ENCODE peak calls at places on chromosomes 2 and 18, in six cellular contexts. H is HCT116; S is CD8-positive, alpha-beta memory T cell; W is AG04450; C is esophagus squamous epithelium; I is prostate gland. G is an unnamed sample.

GRCh38 chr2:201909961-201910361 is 103.6 kb downstream of the CDK15 start:
- DNase-seq in W (no peak), S (no peak), I (no peak), C (no peak), H (no peak), G (no peak)

GRCh38 chr18:36296591-36297418 is 708 bp upstream of the FHOD3 start:
- DNase-seq in I (peak; percentile 30), C (no peak), W (peak; percentile 50), H (peak; percentile 40), S (no peak), G (no peak)

GRCh38 chr18:6633370-6633769 is 96.1 kb upstream of the ARHGAP28 start:
- DNase-seq in I (no peak), W (no peak), S (no peak), C (no peak), H (no peak), G (no peak)

GRCh38 chr18:657311-657997 is at the start of gene TYMS:
- DNase-seq in S (peak; percentile 26), C (no peak), I (peak; percentile 17), W (no peak), H (peak; percentile 63), G (no peak)

GRCh38 chr18:69758458-69758857 is 189.2 kb downstream of the CD226 start:
- DNase-seq in C (no peak), I (no peak), S (no peak), H (no peak), W (no peak), G (no peak)

GRCh38 chr2:189178007-189178406 is 1.6 kb downstream of the COL5A2 start:
- DNase-seq in W (no peak), H (no peak), S (no peak), C (no peak), I (no peak), G (no peak)

GRCh38 chr2:55843096-55843991 is 80.2 kb downstream of the EFEMP1 start:
- DNase-seq in H (no peak), S (no peak), W (peak; percentile 91), I (peak; percentile 58), C (no peak), G (no peak)

GRCh38 chr2:186456941-186457340 is 29.1 kb upstream of the ZC3H15 start:
- DNase-seq in I (no peak), C (no peak), W (peak; percentile 65), H (no peak), S (no peak), G (no peak)

GRCh38 chr2:164514491-164514890 is 106.8 kb downstream of the GRB14 start:
- DNase-seq in H (no peak), S (no peak), I (no peak), C (no peak), W (no peak), G (no peak)

GRCh38 chr2:170843656-170844055 is 27.0 kb downstream of the GAD1 start:
- DNase-seq in S (no peak), W (no peak), I (no peak), C (no peak), H (peak; percentile 13), G (no peak)

GRCh38 chr2:173588931-173589369 is 234.3 kb downstream of the CDCA7 start:
- DNase-seq in H (no peak), W (no peak), I (no peak), S (no peak), C (no peak), G (no peak)

GRCh38 chr2:241703128-241703604 is 1.3 kb downstream of the ING5 start:
- DNase-seq in W (no peak), H (no peak), C (no peak), I (no peak), S (no peak), G (no peak)

GRCh38 chr2:218999881-219000568 is 6.8 kb upstream of the CRYBA2 start:
- DNase-seq in W (no peak), H (no peak), I (no peak), C (no peak), S (no peak), G (no peak)

GRCh38 chr2:219000569-219000960 is 7.3 kb upstream of the CRYBA2 start:
- DNase-seq in I (no peak), H (no peak), W (no peak), C (no peak), S (no peak), G (no peak)

GRCh38 chr2:219002395-219003266 is 9.4 kb upstream of the CRYBA2 start:
- DNase-seq in C (no peak), I (peak; percentile 76), H (peak; percentile 60), S (peak; percentile 41), W (no peak), G (no peak)

GRCh38 chr2:219001577-219002394 is 8.6 kb upstream of the CRYBA2 start:
- DNase-seq in I (peak; percentile 93), C (no peak), S (no peak), H (peak; percentile 40), W (no peak), G (no peak)

GRCh38 chr2:219001100-219001576 is 7.9 kb upstream of the CRYBA2 start:
- DNase-seq in I (no peak), C (no peak), S (no peak), H (no peak), W (no peak), G (no peak)
- H3K27me3 ChIP-seq in I (no peaks in the 10 kb centered on the region), C (peaks cover 14% of the 10 kb centered on the region), S (peaks cover 51% of the 10 kb centered on the region), H (no peaks in the 10 kb centered on the region), W (peaks cover 77% of the 10 kb centered on the region), G (peaks cover 81% of the 10 kb centered on the region)

GRCh38 chr2:156322103-156322671 is 10.3 kb downstream of the NR4A2 start:
- DNase-seq in H (no peak), S (peak; percentile 29), I (no peak), W (no peak), C (no peak), G (no peak)
- H3K27me3 ChIP-seq in H (no peaks in the 10 kb centered on the region), S (peaks cover 24% of the 10 kb centered on the region), I (peaks cover 2% of the 10 kb centered on the region), W (peaks cover 25% of the 10 kb centered on the region), C (no peaks in the 10 kb centered on the region), G (peaks cover 65% of the 10 kb centered on the region)

GRCh38 chr2:59713577-59713976 is 839.9 kb downstream of the BCL11A start:
- DNase-seq in W (no peak), S (no peak), H (no peak), I (no peak), C (no peak), G (no peak)
- H3K27me3 ChIP-seq in W (no peaks in the 10 kb centered on the region), S (no peaks in the 10 kb centered on the region), H (no peaks in the 10 kb centered on the region), I (no peaks in the 10 kb centered on the region), C (no peaks in the 10 kb centered on the region), G (no peaks in the 10 kb centered on the region)

GRCh38 chr2:232416521-232417470 is 10.2 kb downstream of the ALPG start:
- DNase-seq in W (no peak), I (no peak), S (no peak), H (no peak), C (no peak), G (no peak)

GRCh38 chr2:232418466-232419244 is 12.0 kb downstream of the ALPG start:
- DNase-seq in S (no peak), W (no peak), I (no peak), H (no peak), C (no peak), G (no peak)

GRCh38 chr2:232418056-232418455 is 11.4 kb downstream of the ALPG start:
- DNase-seq in C (no peak), I (no peak), H (no peak), S (no peak), W (no peak), G (no peak)

GRCh38 chr2:232415736-232416520 is 9.3 kb downstream of the ALPG start:
- DNase-seq in H (no peak), S (no peak), I (no peak), W (no peak), C (no peak), G (no peak)

DNA sequence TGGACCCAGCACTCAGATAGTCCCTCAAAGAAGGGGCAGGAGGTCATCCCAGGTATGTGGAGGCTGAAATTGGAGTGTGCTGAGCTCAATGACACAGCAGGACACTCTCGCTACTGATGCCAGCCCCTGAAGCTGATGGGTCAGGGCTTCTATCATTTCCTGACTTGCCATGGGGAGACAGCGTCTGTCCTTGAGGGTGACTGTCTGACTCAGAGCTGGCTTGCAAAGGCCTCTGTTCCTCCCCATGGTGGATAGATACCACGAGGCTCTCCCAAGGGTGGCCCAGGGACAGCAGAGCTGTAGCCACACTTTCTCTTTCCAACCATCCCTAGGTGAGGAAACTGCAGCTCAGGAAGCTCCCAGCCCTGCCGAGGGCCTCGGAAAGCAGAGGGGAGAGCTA is 10.8 kb downstream of the ALPG start:
- DNase-seq in H (no peak), I (no peak), S (no peak), C (no peak), W (no peak), G (no peak)
- H3K27me3 ChIP-seq in H (no peaks in the 10 kb centered on the region), I (peaks cover 18% of the 10 kb centered on the region), S (no peaks in the 10 kb centered on the region), C (peaks cover 14% of the 10 kb centered on the region), W (peaks cover 56% of the 10 kb centered on the region), G (peaks cover 50% of the 10 kb centered on the region)

DNA sequence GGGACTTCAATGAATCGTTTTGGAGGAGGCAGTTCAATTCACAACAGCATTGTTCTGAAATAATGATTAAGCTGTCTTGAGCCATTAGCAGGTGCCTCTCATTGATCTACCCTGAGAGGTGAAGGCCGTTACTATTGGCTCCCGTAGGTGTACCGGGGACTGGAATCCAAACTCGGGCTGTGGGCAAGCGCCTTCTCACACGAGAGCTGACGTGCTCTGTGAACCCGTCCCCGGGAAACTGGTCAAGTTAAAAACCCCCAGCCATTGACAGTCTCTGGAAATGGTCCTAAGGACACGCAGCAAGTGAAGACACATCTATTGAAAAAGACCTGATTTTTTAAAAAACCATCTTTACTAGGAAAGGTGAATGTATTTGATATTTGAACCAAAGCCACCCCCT is 8.1 kb upstream of the NFATC1 start:
- DNase-seq in S (no peak), I (no peak), W (no peak), H (no peak), C (no peak), G (no peak)
- H3K27me3 ChIP-seq in S (peaks cover 2% of the 10 kb centered on the region), I (no peaks in the 10 kb centered on the region), W (peaks cover 34% of the 10 kb centered on the region), H (no peaks in the 10 kb centered on the region), C (no peaks in the 10 kb centered on the region), G (no peaks in the 10 kb centered on the region)